ENCODE peak calls at places on chromosomes 16 and 17, in eight cellular contexts. One of them, this sample, is unnamed.

GRCh38 chr16:87951550-87952538 is 610 bp downstream of the BANP start:
- DNase-seq in posterior vena cava: peak
- DNase-seq in T-helper 2 cell: no peak
- DNase-seq in stimulated activated CD8-positive, alpha-beta memory T cell treated with anti-CD3 and anti-CD28 coated beads, Interleukin-15, amount 100 ng/mL, for 24 hours: no peak
- DNase-seq in neural progenitor cell: no peak
- DNase-seq in cardiac muscle cell: peak
- DNase-seq in NCI-H2081: no peak
- DNase-seq in BJ: no peak
- DNase-seq in this sample: peak

GRCh38 chr17:33056392-33057146 is 64.9 kb downstream of the SPACA3 start:
- DNase-seq in T-helper 2 cell: no peak
- DNase-seq in stimulated activated CD8-positive, alpha-beta memory T cell treated with anti-CD3 and anti-CD28 coated beads, Interleukin-15, amount 100 ng/mL, for 24 hours: no peak
- DNase-seq in NCI-H2081: no peak
- DNase-seq in neural progenitor cell: no peak
- DNase-seq in posterior vena cava: no peak
- DNase-seq in cardiac muscle cell: no peak
- DNase-seq in BJ: no peak
- DNase-seq in this sample: no peak

GRCh38 chr17:2076461-2076984 is 21.6 kb downstream of the HIC1 start:
- DNase-seq in cardiac muscle cell: no peak
- DNase-seq in BJ: no peak
- DNase-seq in NCI-H2081: peak
- DNase-seq in neural progenitor cell: no peak
- DNase-seq in posterior vena cava: no peak
- DNase-seq in stimulated activated CD8-positive, alpha-beta memory T cell treated with anti-CD3 and anti-CD28 coated beads, Interleukin-15, amount 100 ng/mL, for 24 hours: no peak
- DNase-seq in T-helper 2 cell: no peak
- DNase-seq in this sample: peak

GRCh38 chr17:2025622-2026309 is 632 bp upstream of the RTN4RL1 start:
- DNase-seq in NCI-H2081: no peak
- DNase-seq in stimulated activated CD8-positive, alpha-beta memory T cell treated with anti-CD3 and anti-CD28 coated beads, Interleukin-15, amount 100 ng/mL, for 24 hours: no peak
- DNase-seq in T-helper 2 cell: no peak
- DNase-seq in posterior vena cava: peak
- DNase-seq in neural progenitor cell: peak
- DNase-seq in cardiac muscle cell: peak
- DNase-seq in BJ: no peak
- DNase-seq in this sample: peak

GRCh38 chr17:79137791-79138190 is 63.2 kb downstream of the ENGASE start:
- DNase-seq in T-helper 2 cell: no peak
- DNase-seq in posterior vena cava: no peak
- DNase-seq in stimulated activated CD8-positive, alpha-beta memory T cell treated with anti-CD3 and anti-CD28 coated beads, Interleukin-15, amount 100 ng/mL, for 24 hours: no peak
- DNase-seq in cardiac muscle cell: no peak
- DNase-seq in neural progenitor cell: no peak
- DNase-seq in BJ: no peak
- DNase-seq in NCI-H2081: no peak
- DNase-seq in this sample: peak

GRCh38 chr16:19143241-19143640 is 24.8 kb upstream of the SYT17 start:
- DNase-seq in posterior vena cava: no peak
- DNase-seq in BJ: no peak
- DNase-seq in T-helper 2 cell: no peak
- DNase-seq in cardiac muscle cell: no peak
- DNase-seq in NCI-H2081: no peak
- DNase-seq in neural progenitor cell: no peak
- DNase-seq in stimulated activated CD8-positive, alpha-beta memory T cell treated with anti-CD3 and anti-CD28 coated beads, Interleukin-15, amount 100 ng/mL, for 24 hours: no peak
- DNase-seq in this sample: no peak

GRCh38 chr17:64223283-64223682 is 39.8 kb downstream of the TEX2 start:
- DNase-seq in BJ: no peak
- DNase-seq in posterior vena cava: no peak
- DNase-seq in stimulated activated CD8-positive, alpha-beta memory T cell treated with anti-CD3 and anti-CD28 coated beads, Interleukin-15, amount 100 ng/mL, for 24 hours: no peak
- DNase-seq in T-helper 2 cell: no peak
- DNase-seq in cardiac muscle cell: no peak
- DNase-seq in neural progenitor cell: no peak
- DNase-seq in NCI-H2081: no peak
- DNase-seq in this sample: no peak

GRCh38 chr17:68759343-68760140 is 158.4 kb upstream of the FAM20A start:
- DNase-seq in cardiac muscle cell: peak
- DNase-seq in stimulated activated CD8-positive, alpha-beta memory T cell treated with anti-CD3 and anti-CD28 coated beads, Interleukin-15, amount 100 ng/mL, for 24 hours: peak
- DNase-seq in posterior vena cava: peak
- DNase-seq in BJ: peak
- DNase-seq in neural progenitor cell: peak
- DNase-seq in NCI-H2081: peak
- DNase-seq in T-helper 2 cell: no peak
- DNase-seq in this sample: peak

GRCh38 chr17:58755577-58756245 is at the start of gene PPM1E:
- DNase-seq in T-helper 2 cell: peak
- DNase-seq in posterior vena cava: peak
- DNase-seq in NCI-H2081: peak
- DNase-seq in neural progenitor cell: peak
- DNase-seq in BJ: no peak
- DNase-seq in stimulated activated CD8-positive, alpha-beta memory T cell treated with anti-CD3 and anti-CD28 coated beads, Interleukin-15, amount 100 ng/mL, for 24 hours: peak
- DNase-seq in cardiac muscle cell: peak
- DNase-seq in this sample: peak

GRCh38 chr16:67672739-67673662 is 6.4 kb downstream of the C16orf86 start:
- DNase-seq in BJ: no peak
- DNase-seq in T-helper 2 cell: no peak
- DNase-seq in NCI-H2081: peak
- DNase-seq in neural progenitor cell: peak
- DNase-seq in posterior vena cava: peak
- DNase-seq in stimulated activated CD8-positive, alpha-beta memory T cell treated with anti-CD3 and anti-CD28 coated beads, Interleukin-15, amount 100 ng/mL, for 24 hours: no peak
- DNase-seq in cardiac muscle cell: peak
- DNase-seq in this sample: peak

GRCh38 chr17:1206016-1206787 is 26.4 kb upstream of the ABR start:
- DNase-seq in NCI-H2081: no peak
- DNase-seq in neural progenitor cell: no peak
- DNase-seq in BJ: no peak
- DNase-seq in cardiac muscle cell: no peak
- DNase-seq in posterior vena cava: no peak
- DNase-seq in T-helper 2 cell: no peak
- DNase-seq in stimulated activated CD8-positive, alpha-beta memory T cell treated with anti-CD3 and anti-CD28 coated beads, Interleukin-15, amount 100 ng/mL, for 24 hours: no peak
- DNase-seq in this sample: no peak

GRCh38 chr17:50593321-50593720 is 32.8 kb downstream of the CACNA1G start:
- DNase-seq in posterior vena cava: no peak
- DNase-seq in cardiac muscle cell: peak
- DNase-seq in stimulated activated CD8-positive, alpha-beta memory T cell treated with anti-CD3 and anti-CD28 coated beads, Interleukin-15, amount 100 ng/mL, for 24 hours: no peak
- DNase-seq in neural progenitor cell: peak
- DNase-seq in T-helper 2 cell: no peak
- DNase-seq in NCI-H2081: peak
- DNase-seq in BJ: no peak
- DNase-seq in this sample: peak

GRCh38 chr16:56683424-56684162 is 1.3 kb downstream of the MT1X start:
- DNase-seq in T-helper 2 cell: no peak
- DNase-seq in posterior vena cava: peak
- DNase-seq in neural progenitor cell: no peak
- DNase-seq in BJ: no peak
- DNase-seq in stimulated activated CD8-positive, alpha-beta memory T cell treated with anti-CD3 and anti-CD28 coated beads, Interleukin-15, amount 100 ng/mL, for 24 hours: no peak
- DNase-seq in NCI-H2081: no peak
- DNase-seq in cardiac muscle cell: no peak
- DNase-seq in this sample: no peak

GRCh38 chr16:81697886-81698635 is 81.0 kb upstream of the PLCG2 start:
- DNase-seq in T-helper 2 cell: no peak
- DNase-seq in stimulated activated CD8-positive, alpha-beta memory T cell treated with anti-CD3 and anti-CD28 coated beads, Interleukin-15, amount 100 ng/mL, for 24 hours: no peak
- DNase-seq in posterior vena cava: no peak
- DNase-seq in NCI-H2081: no peak
- DNase-seq in neural progenitor cell: no peak
- DNase-seq in cardiac muscle cell: no peak
- DNase-seq in BJ: no peak
- DNase-seq in this sample: peak

GRCh38 chr16:48537909-48538745 is 71.9 kb downstream of the N4BP1 start:
- DNase-seq in neural progenitor cell: no peak
- DNase-seq in BJ: no peak
- DNase-seq in NCI-H2081: no peak
- DNase-seq in stimulated activated CD8-positive, alpha-beta memory T cell treated with anti-CD3 and anti-CD28 coated beads, Interleukin-15, amount 100 ng/mL, for 24 hours: no peak
- DNase-seq in cardiac muscle cell: no peak
- DNase-seq in T-helper 2 cell: no peak
- DNase-seq in posterior vena cava: peak
- DNase-seq in this sample: no peak

GRCh38 chr17:32992360-32993033 is 850 bp downstream of the SPACA3 start:
- DNase-seq in stimulated activated CD8-positive, alpha-beta memory T cell treated with anti-CD3 and anti-CD28 coated beads, Interleukin-15, amount 100 ng/mL, for 24 hours: no peak
- DNase-seq in cardiac muscle cell: no peak
- DNase-seq in posterior vena cava: no peak
- DNase-seq in neural progenitor cell: no peak
- DNase-seq in NCI-H2081: no peak
- DNase-seq in BJ: no peak
- DNase-seq in T-helper 2 cell: no peak
- DNase-seq in this sample: no peak

GRCh38 chr16:84360748-84361147 is 7.6 kb upstream of the ATP2C2 start:
- DNase-seq in T-helper 2 cell: no peak
- DNase-seq in stimulated activated CD8-positive, alpha-beta memory T cell treated with anti-CD3 and anti-CD28 coated beads, Interleukin-15, amount 100 ng/mL, for 24 hours: no peak
- DNase-seq in posterior vena cava: no peak
- DNase-seq in cardiac muscle cell: no peak
- DNase-seq in neural progenitor cell: no peak
- DNase-seq in NCI-H2081: no peak
- DNase-seq in BJ: no peak
- DNase-seq in this sample: no peak

GRCh38 chr16:720507-720989 is 398 bp upstream of the ANTKMT start:
- DNase-seq in NCI-H2081: no peak
- DNase-seq in T-helper 2 cell: no peak
- DNase-seq in cardiac muscle cell: peak
- DNase-seq in neural progenitor cell: peak
- DNase-seq in stimulated activated CD8-positive, alpha-beta memory T cell treated with anti-CD3 and anti-CD28 coated beads, Interleukin-15, amount 100 ng/mL, for 24 hours: no peak
- DNase-seq in posterior vena cava: no peak
- DNase-seq in BJ: no peak
- DNase-seq in this sample: no peak

GRCh38 chr17:48843172-48843900 is 12.5 kb downstream of the CALCOCO2 start:
- DNase-seq in BJ: no peak
- DNase-seq in T-helper 2 cell: no peak
- DNase-seq in stimulated activated CD8-positive, alpha-beta memory T cell treated with anti-CD3 and anti-CD28 coated beads, Interleukin-15, amount 100 ng/mL, for 24 hours: no peak
- DNase-seq in neural progenitor cell: no peak
- DNase-seq in cardiac muscle cell: no peak
- DNase-seq in NCI-H2081: no peak
- DNase-seq in posterior vena cava: no peak
- DNase-seq in this sample: no peak

GRCh38 chr17:44928950-44929720 is 13.8 kb upstream of the GFAP start:
- DNase-seq in cardiac muscle cell: no peak
- DNase-seq in NCI-H2081: no peak
- DNase-seq in stimulated activated CD8-positive, alpha-beta memory T cell treated with anti-CD3 and anti-CD28 coated beads, Interleukin-15, amount 100 ng/mL, for 24 hours: no peak
- DNase-seq in neural progenitor cell: no peak
- DNase-seq in posterior vena cava: peak
- DNase-seq in T-helper 2 cell: no peak
- DNase-seq in BJ: no peak
- DNase-seq in this sample: no peak

GRCh38 chr16:62732101-62732500 is 695.9 kb upstream of the CDH8 start:
- DNase-seq in posterior vena cava: no peak
- DNase-seq in BJ: no peak
- DNase-seq in stimulated activated CD8-positive, alpha-beta memory T cell treated with anti-CD3 and anti-CD28 coated beads, Interleukin-15, amount 100 ng/mL, for 24 hours: no peak
- DNase-seq in NCI-H2081: peak
- DNase-seq in neural progenitor cell: no peak
- DNase-seq in cardiac muscle cell: no peak
- DNase-seq in T-helper 2 cell: no peak
- DNase-seq in this sample: no peak

GRCh38 chr17:233473-233941 is 52.1 kb upstream of the DOC2B start:
- DNase-seq in posterior vena cava: peak
- DNase-seq in BJ: no peak
- DNase-seq in stimulated activated CD8-positive, alpha-beta memory T cell treated with anti-CD3 and anti-CD28 coated beads, Interleukin-15, amount 100 ng/mL, for 24 hours: no peak
- DNase-seq in cardiac muscle cell: no peak
- DNase-seq in T-helper 2 cell: no peak
- DNase-seq in neural progenitor cell: no peak
- DNase-seq in NCI-H2081: no peak
- DNase-seq in this sample: no peak

GRCh38 chr17:62822080-62822904 is 14.2 kb upstream of the MARCHF10 start:
- DNase-seq in posterior vena cava: no peak
- DNase-seq in cardiac muscle cell: no peak
- DNase-seq in T-helper 2 cell: no peak
- DNase-seq in stimulated activated CD8-positive, alpha-beta memory T cell treated with anti-CD3 and anti-CD28 coated beads, Interleukin-15, amount 100 ng/mL, for 24 hours: no peak
- DNase-seq in BJ: no peak
- DNase-seq in NCI-H2081: no peak
- DNase-seq in neural progenitor cell: no peak
- DNase-seq in this sample: no peak

GRCh38 chr17:39194089-39194984 is 3.1 kb downstream of the CACNB1 start:
- DNase-seq in T-helper 2 cell: no peak
- DNase-seq in cardiac muscle cell: peak
- DNase-seq in stimulated activated CD8-positive, alpha-beta memory T cell treated with anti-CD3 and anti-CD28 coated beads, Interleukin-15, amount 100 ng/mL, for 24 hours: no peak
- DNase-seq in NCI-H2081: no peak
- DNase-seq in neural progenitor cell: peak
- DNase-seq in BJ: no peak
- DNase-seq in posterior vena cava: peak
- DNase-seq in this sample: no peak

GRCh38 chr16:53257001-53257400 is 177.3 kb upstream of the RBL2 start:
- DNase-seq in cardiac muscle cell: no peak
- DNase-seq in stimulated activated CD8-positive, alpha-beta memory T cell treated with anti-CD3 and anti-CD28 coated beads, Interleukin-15, amount 100 ng/mL, for 24 hours: no peak
- DNase-seq in NCI-H2081: no peak
- DNase-seq in BJ: peak
- DNase-seq in neural progenitor cell: no peak
- DNase-seq in posterior vena cava: no peak
- DNase-seq in T-helper 2 cell: no peak
- DNase-seq in this sample: no peak

GRCh38 chr16:12794486-12795399 is 8.9 kb downstream of the CPPED1 start:
- DNase-seq in cardiac muscle cell: no peak
- DNase-seq in posterior vena cava: peak
- DNase-seq in stimulated activated CD8-positive, alpha-beta memory T cell treated with anti-CD3 and anti-CD28 coated beads, Interleukin-15, amount 100 ng/mL, for 24 hours: no peak
- DNase-seq in T-helper 2 cell: no peak
- DNase-seq in NCI-H2081: no peak
- DNase-seq in BJ: no peak
- DNase-seq in neural progenitor cell: no peak
- DNase-seq in this sample: no peak

GRCh38 chr16:30095166-30096078 is 591 bp downstream of the YPEL3 start:
- DNase-seq in BJ: no peak
- DNase-seq in T-helper 2 cell: no peak
- DNase-seq in posterior vena cava: no peak
- DNase-seq in stimulated activated CD8-positive, alpha-beta memory T cell treated with anti-CD3 and anti-CD28 coated beads, Interleukin-15, amount 100 ng/mL, for 24 hours: no peak
- DNase-seq in cardiac muscle cell: no peak
- DNase-seq in neural progenitor cell: peak
- DNase-seq in NCI-H2081: no peak
- DNase-seq in this sample: no peak

GRCh38 chr16:50178397-50179018 is 25.4 kb downstream of the TENT4B start:
- DNase-seq in neural progenitor cell: no peak
- DNase-seq in NCI-H2081: no peak
- DNase-seq in posterior vena cava: no peak
- DNase-seq in BJ: no peak
- DNase-seq in stimulated activated CD8-positive, alpha-beta memory T cell treated with anti-CD3 and anti-CD28 coated beads, Interleukin-15, amount 100 ng/mL, for 24 hours: no peak
- DNase-seq in cardiac muscle cell: no peak
- DNase-seq in T-helper 2 cell: no peak
- DNase-seq in this sample: no peak

GRCh38 chr17:29722411-29723198 is 99.9 kb upstream of the CORO6 start:
- DNase-seq in posterior vena cava: no peak
- DNase-seq in T-helper 2 cell: peak
- DNase-seq in BJ: peak
- DNase-seq in stimulated activated CD8-positive, alpha-beta memory T cell treated with anti-CD3 and anti-CD28 coated beads, Interleukin-15, amount 100 ng/mL, for 24 hours: no peak
- DNase-seq in neural progenitor cell: no peak
- DNase-seq in NCI-H2081: no peak
- DNase-seq in cardiac muscle cell: peak
- DNase-seq in this sample: no peak

GRCh38 chr17:50781167-50781566 is 13.8 kb upstream of the ANKRD40CL start:
- DNase-seq in posterior vena cava: no peak
- DNase-seq in BJ: no peak
- DNase-seq in T-helper 2 cell: no peak
- DNase-seq in neural progenitor cell: no peak
- DNase-seq in NCI-H2081: no peak
- DNase-seq in cardiac muscle cell: no peak
- DNase-seq in stimulated activated CD8-positive, alpha-beta memory T cell treated with anti-CD3 and anti-CD28 coated beads, Interleukin-15, amount 100 ng/mL, for 24 hours: no peak
- DNase-seq in this sample: no peak

GRCh38 chr16:16158082-16158658 is 65.1 kb downstream of the ABCC6 start:
- DNase-seq in BJ: no peak
- DNase-seq in stimulated activated CD8-positive, alpha-beta memory T cell treated with anti-CD3 and anti-CD28 coated beads, Interleukin-15, amount 100 ng/mL, for 24 hours: no peak
- DNase-seq in T-helper 2 cell: no peak
- DNase-seq in cardiac muscle cell: no peak
- DNase-seq in neural progenitor cell: no peak
- DNase-seq in posterior vena cava: no peak
- DNase-seq in NCI-H2081: no peak
- DNase-seq in this sample: no peak

GRCh38 chr16:85619089-85619850 is 6.1 kb downstream of the GSE1 start:
- DNase-seq in T-helper 2 cell: no peak
- DNase-seq in NCI-H2081: no peak
- DNase-seq in neural progenitor cell: no peak
- DNase-seq in stimulated activated CD8-positive, alpha-beta memory T cell treated with anti-CD3 and anti-CD28 coated beads, Interleukin-15, amount 100 ng/mL, for 24 hours: no peak
- DNase-seq in BJ: no peak
- DNase-seq in cardiac muscle cell: no peak
- DNase-seq in posterior vena cava: no peak
- DNase-seq in this sample: no peak

GRCh38 chr16:74874123-74874522 is 99.5 kb upstream of the FA2H start:
- DNase-seq in posterior vena cava: no peak
- DNase-seq in cardiac muscle cell: no peak
- DNase-seq in neural progenitor cell: no peak
- DNase-seq in T-helper 2 cell: no peak
- DNase-seq in NCI-H2081: no peak
- DNase-seq in BJ: no peak
- DNase-seq in stimulated activated CD8-positive, alpha-beta memory T cell treated with anti-CD3 and anti-CD28 coated beads, Interleukin-15, amount 100 ng/mL, for 24 hours: no peak
- DNase-seq in this sample: no peak

GRCh38 chr16:30989469-30990047 is 4.6 kb downstream of the HSD3B7 start:
- DNase-seq in T-helper 2 cell: no peak
- DNase-seq in NCI-H2081: no peak
- DNase-seq in posterior vena cava: no peak
- DNase-seq in neural progenitor cell: no peak
- DNase-seq in BJ: no peak
- DNase-seq in stimulated activated CD8-positive, alpha-beta memory T cell treated with anti-CD3 and anti-CD28 coated beads, Interleukin-15, amount 100 ng/mL, for 24 hours: no peak
- DNase-seq in cardiac muscle cell: no peak
- DNase-seq in this sample: no peak